ENCODE peak calls at places on chromosomes 2 and 18, in six cellular contexts. One of them, this sample, is unnamed.

GRCh38 chr2:49858657-49859056 is 704.3 kb upstream of the FSHR start:
- DNase-seq in left colon: no peak
- DNase-seq in AG10803: no peak
- DNase-seq in pancreas: no peak
- DNase-seq in KBM-7: no peak
- DNase-seq in iris pigment epithelial cell: no peak
- DNase-seq in this sample: no peak

GRCh38 chr2:85216927-85217326 is 83.7 kb downstream of the TCF7L1 start:
- DNase-seq in KBM-7: no peak
- DNase-seq in AG10803: no peak
- DNase-seq in left colon: no peak
- DNase-seq in pancreas: no peak
- DNase-seq in iris pigment epithelial cell: no peak
- DNase-seq in this sample: no peak

GRCh38 chr2:176284451-176285049 is 15.3 kb downstream of the MTX2 start:
- DNase-seq in AG10803: peak
- DNase-seq in pancreas: no peak
- DNase-seq in KBM-7: no peak
- DNase-seq in left colon: no peak
- DNase-seq in iris pigment epithelial cell: peak
- DNase-seq in this sample: no peak

GRCh38 chr18:79523221-79523737 is 127.5 kb downstream of the NFATC1 start:
- DNase-seq in iris pigment epithelial cell: no peak
- DNase-seq in pancreas: no peak
- DNase-seq in AG10803: no peak
- DNase-seq in left colon: peak
- DNase-seq in KBM-7: no peak
- DNase-seq in this sample: no peak

GRCh38 chr2:1488851-1489250 is 75.6 kb downstream of the TPO start:
- DNase-seq in left colon: no peak
- DNase-seq in AG10803: no peak
- DNase-seq in iris pigment epithelial cell: no peak
- DNase-seq in pancreas: no peak
- DNase-seq in KBM-7: no peak
- DNase-seq in this sample: no peak

GRCh38 chr18:76256897-76257500 is 238.0 kb downstream of the ZNF516 start:
- DNase-seq in iris pigment epithelial cell: peak
- DNase-seq in pancreas: no peak
- DNase-seq in KBM-7: peak
- DNase-seq in left colon: no peak
- DNase-seq in AG10803: peak
- DNase-seq in this sample: no peak

GRCh38 chr18:79515331-79515730 is 119.6 kb downstream of the NFATC1 start:
- DNase-seq in iris pigment epithelial cell: no peak
- DNase-seq in pancreas: no peak
- DNase-seq in AG10803: no peak
- DNase-seq in left colon: no peak
- DNase-seq in KBM-7: no peak
- DNase-seq in this sample: peak

GRCh38 chr18:73653251-73653650 is 494.4 kb downstream of the FBXO15 start:
- DNase-seq in pancreas: no peak
- DNase-seq in AG10803: no peak
- DNase-seq in left colon: no peak
- DNase-seq in iris pigment epithelial cell: no peak
- DNase-seq in KBM-7: no peak
- DNase-seq in this sample: no peak

GRCh38 chr18:11663630-11664029 is 25.4 kb upstream of the GNAL start:
- DNase-seq in AG10803: no peak
- DNase-seq in pancreas: no peak
- DNase-seq in iris pigment epithelial cell: no peak
- DNase-seq in KBM-7: no peak
- DNase-seq in left colon: no peak
- DNase-seq in this sample: no peak

GRCh38 chr2:157256621-157257020 is 884 bp upstream of the GALNT5 start:
- DNase-seq in left colon: no peak
- DNase-seq in KBM-7: no peak
- DNase-seq in pancreas: no peak
- DNase-seq in AG10803: no peak
- DNase-seq in iris pigment epithelial cell: peak
- DNase-seq in this sample: no peak

GRCh38 chr2:149331023-149331400 is 625 bp downstream of the LYPD6 start:
- DNase-seq in iris pigment epithelial cell: peak
- DNase-seq in left colon: peak
- DNase-seq in KBM-7: no peak
- DNase-seq in pancreas: no peak
- DNase-seq in AG10803: no peak
- DNase-seq in this sample: no peak

GRCh38 chr2:130352229-130352628 is 3.6 kb upstream of the PTPN18 start:
- DNase-seq in KBM-7: no peak
- DNase-seq in left colon: no peak
- DNase-seq in AG10803: no peak
- DNase-seq in pancreas: no peak
- DNase-seq in iris pigment epithelial cell: no peak
- DNase-seq in this sample: no peak

GRCh38 chr2:42241517-42241916 is 72.4 kb downstream of the EML4 start:
- DNase-seq in left colon: no peak
- DNase-seq in KBM-7: no peak
- DNase-seq in iris pigment epithelial cell: no peak
- DNase-seq in AG10803: no peak
- DNase-seq in pancreas: no peak
- DNase-seq in this sample: no peak

GRCh38 chr2:223114170-223114569 is 62.2 kb downstream of the KCNE4 start:
- DNase-seq in KBM-7: no peak
- DNase-seq in pancreas: no peak
- DNase-seq in left colon: no peak
- DNase-seq in iris pigment epithelial cell: peak
- DNase-seq in AG10803: no peak
- DNase-seq in this sample: no peak

GRCh38 chr2:239370403-239370802 is 30.4 kb downstream of the HDAC4 start:
- DNase-seq in KBM-7: no peak
- DNase-seq in AG10803: no peak
- DNase-seq in left colon: no peak
- DNase-seq in iris pigment epithelial cell: no peak
- DNase-seq in pancreas: no peak
- DNase-seq in this sample: no peak

GRCh38 chr2:47984041-47984440 is 77.7 kb upstream of the FBXO11 start:
- DNase-seq in iris pigment epithelial cell: peak
- DNase-seq in AG10803: peak
- DNase-seq in left colon: no peak
- DNase-seq in pancreas: no peak
- DNase-seq in KBM-7: peak
- DNase-seq in this sample: no peak

GRCh38 chr2:188984680-188985079 is 10.5 kb downstream of the COL3A1 start:
- DNase-seq in iris pigment epithelial cell: peak
- DNase-seq in pancreas: no peak
- DNase-seq in left colon: no peak
- DNase-seq in KBM-7: no peak
- DNase-seq in AG10803: peak
- DNase-seq in this sample: peak

GRCh38 chr2:5849596-5849995 is 157.4 kb downstream of the SOX11 start:
- DNase-seq in left colon: no peak
- DNase-seq in KBM-7: no peak
- DNase-seq in pancreas: no peak
- DNase-seq in iris pigment epithelial cell: no peak
- DNase-seq in AG10803: no peak
- DNase-seq in this sample: no peak

GRCh38 chr2:217908544-217908943 is 94.3 kb downstream of the TNS1 start:
- DNase-seq in left colon: no peak
- DNase-seq in KBM-7: no peak
- DNase-seq in AG10803: no peak
- DNase-seq in iris pigment epithelial cell: no peak
- DNase-seq in pancreas: no peak
- DNase-seq in this sample: peak

GRCh38 chr2:161427413-161428239 is 11.5 kb downstream of the TBR1 start:
- DNase-seq in left colon: no peak
- DNase-seq in iris pigment epithelial cell: no peak
- DNase-seq in AG10803: no peak
- DNase-seq in KBM-7: no peak
- DNase-seq in pancreas: no peak
- DNase-seq in this sample: no peak

GRCh38 chr2:16948073-16948472 is 282.4 kb upstream of the CYRIA start:
- DNase-seq in KBM-7: no peak
- DNase-seq in left colon: no peak
- DNase-seq in iris pigment epithelial cell: no peak
- DNase-seq in pancreas: no peak
- DNase-seq in AG10803: no peak
- DNase-seq in this sample: no peak

GRCh38 chr2:54411801-54412354 is 44.2 kb upstream of the SPTBN1 start:
- DNase-seq in pancreas: no peak
- DNase-seq in iris pigment epithelial cell: peak
- DNase-seq in left colon: no peak
- DNase-seq in AG10803: no peak
- DNase-seq in KBM-7: no peak
- DNase-seq in this sample: no peak

GRCh38 chr2:17747684-17748452 is 5.7 kb downstream of the SMC6 start:
- DNase-seq in KBM-7: no peak
- DNase-seq in pancreas: no peak
- DNase-seq in AG10803: no peak
- DNase-seq in left colon: no peak
- DNase-seq in iris pigment epithelial cell: peak
- DNase-seq in this sample: no peak